ENCODE peak calls at places on chromosomes 16 and 17, in four cellular contexts. D is AG10803, G is fibroblast of the conjunctiva, K is H1. S is an unnamed sample.
A peak's percentile ranks its signal among the peaks of the same experiment; 100 is the strongest.

GRCh38 chr17:10316986-10317834 is 55.6 kb downstream of the MYH13 start:
- DNase-seq in D (peak; percentile 32), G (peak; percentile 40), K (peak; percentile 73), S (no peak)

GRCh38 chr17:6374761-6375312 is 60.1 kb downstream of the AIPL1 start:
- DNase-seq in D (peak; percentile 5), G (no peak), K (peak; percentile 61), S (no peak)

GRCh38 chr17:37478187-37478586 is 11.5 kb upstream of the DUSP14 start:
- DNase-seq in D (peak; percentile 95), G (peak; percentile 80), K (no peak), S (peak; percentile 87)

GRCh38 chr17:42518046-42518754 is 17.8 kb upstream of the NAGLU start:
- DNase-seq in D (peak; percentile 98), G (peak; percentile 92), K (no peak), S (peak; percentile 96)

GRCh38 chr16:86949116-86949515 is 368.1 kb downstream of the C16orf95 start:
- DNase-seq in D (no peak), G (no peak), K (no peak), S (no peak)

GRCh38 chr17:8384801-8385335 is 1.9 kb upstream of the RPL26 start:
- DNase-seq in D (peak; percentile 95), G (no peak), K (no peak), S (peak; percentile 77)

GRCh38 chr17:75525806-75526554 is 483 bp downstream of the LLGL2 start:
- DNase-seq in D (no peak), G (no peak), K (peak; percentile 66), S (no peak)

GRCh38 chr17:57603541-57603940 is 141.6 kb downstream of the CCDC182 start:
- DNase-seq in D (no peak), G (no peak), K (no peak), S (no peak)

GRCh38 chr17:18328643-18329204 is 13.6 kb downstream of the SMCR8 start:
- DNase-seq in D (no peak), G (no peak), K (no peak), S (no peak)

GRCh38 chr17:45092932-45093430 is 31.9 kb downstream of the NMT1 start:
- DNase-seq in D (peak; percentile 100), G (peak; percentile 98), K (no peak), S (peak; percentile 98)

GRCh38 chr17:41773190-41773588 is 13.3 kb downstream of the JUP start:
- DNase-seq in D (peak; percentile 59), G (no peak), K (peak; percentile 57), S (peak; percentile 38)

GRCh38 chr17:58703137-58703846 is 10.9 kb downstream of the RAD51C start:
- DNase-seq in D (peak; percentile 28), G (no peak), K (no peak), S (no peak)

GRCh38 chr16:24178496-24178895 is 77.6 kb upstream of the CACNG3 start:
- DNase-seq in D (no peak), G (no peak), K (peak; percentile 70), S (no peak)

GRCh38 chr16:8137581-8137980 is 452.7 kb downstream of the TMEM114 start:
- DNase-seq in D (no peak), G (no peak), K (no peak), S (no peak)

GRCh38 chr17:2904135-2904534 is 107.9 kb downstream of the RAP1GAP2 start:
- DNase-seq in D (peak; percentile 22), G (no peak), K (no peak), S (peak; percentile 6)

GRCh38 chr17:76132574-76133338 is 8.3 kb downstream of the FOXJ1 start:
- DNase-seq in D (no peak), G (no peak), K (peak; percentile 88), S (no peak)

GRCh38 chr17:57724038-57724728 is 20.9 kb downstream of the CCDC182 start:
- DNase-seq in D (no peak), G (no peak), K (no peak), S (no peak)

GRCh38 chr16:28304214-28304613 is 11.9 kb downstream of the SBK1 start:
- DNase-seq in D (peak; percentile 18), G (no peak), K (peak; percentile 75), S (no peak)

GRCh38 chr17:36027776-36028175 is 10.0 kb upstream of the CCL23 start:
- DNase-seq in D (no peak), G (no peak), K (no peak), S (no peak)

GRCh38 chr16:14219983-14220382 is 148.9 kb downstream of the MRTFB start:
- DNase-seq in D (no peak), G (no peak), K (no peak), S (no peak)

GRCh38 chr17:73589096-73589980 is 54.9 kb downstream of the SDK2 start:
- DNase-seq in D (no peak), G (no peak), K (no peak), S (no peak)

GRCh38 chr17:48577330-48577945 is 712 bp downstream of the HOXB4 start:
- DNase-seq in D (peak; percentile 59), G (no peak), K (no peak), S (no peak)

GRCh38 chr16:23174622-23175021 is 7.9 kb upstream of the SCNN1G start:
- DNase-seq in D (peak; percentile 3), G (no peak), K (no peak), S (no peak)

GRCh38 chr17:82416771-82417170 is 1.4 kb upstream of the HEXD start:
- DNase-seq in D (no peak), G (no peak), K (no peak), S (no peak)

GRCh38 chr17:79214940-79215604 is 140.4 kb downstream of the ENGASE start:
- DNase-seq in D (no peak), G (no peak), K (no peak), S (no peak)

GRCh38 chr16:28218109-28218508 is 6.3 kb upstream of the XPO6 start:
- DNase-seq in D (peak; percentile 72), G (peak; percentile 30), K (no peak), S (peak; percentile 44)

GRCh38 chr17:39950871-39951348 is 11.9 kb upstream of the GSDMA start:
- DNase-seq in D (no peak), G (no peak), K (no peak), S (no peak)

GRCh38 chr16:76650579-76650978 is 373.4 kb downstream of the CNTNAP4 start:
- DNase-seq in D (no peak), G (no peak), K (no peak), S (no peak)

GRCh38 chr16:50653633-50654524 is 27.2 kb downstream of the SNX20 start:
- DNase-seq in D (no peak), G (no peak), K (no peak), S (no peak)